ENCODE peak calls at places on chromosome 19, in four cellular contexts. D is T1000; N is WTC11; V is activated CD8-positive, alpha-beta memory T cell treated with anti-CD3 and anti-CD28 coated beads for 48 hours. H is an unnamed sample.

GRCh38 chr19:1223018-1223855 is 14.6 kb downstream of the CBARP start:
- DNase-seq in D (no peak), N (peak; percentile 78), V (no peak), H (peak; percentile 95)

GRCh38 chr19:41225238-41226052 is 6.4 kb downstream of the AXL start:
- DNase-seq in D (peak; percentile 92), N (peak; percentile 63), V (peak; percentile 12), H (peak; percentile 86)

GRCh38 chr19:28488006-28488405 is 724.9 kb downstream of the UQCRFS1 start:
- DNase-seq in D (no peak), N (no peak), V (no peak), H (no peak)

GRCh38 chr19:5828661-5829566 is 10.6 kb downstream of the FUT6 start:
- DNase-seq in D (no peak), N (peak; percentile 67), V (no peak), H (peak; percentile 95)

GRCh38 chr19:41866284-41866683 is 6.2 kb downstream of the RPS19 start:
- DNase-seq in D (no peak), N (no peak), V (no peak), H (peak; percentile 29)

GRCh38 chr19:1854542-1855039 is 6.3 kb upstream of the REXO1 start:
- DNase-seq in D (no peak), N (peak; percentile 46), V (no peak), H (no peak)

GRCh38 chr19:33124207-33125098 is 7.5 kb upstream of the WDR88 start:
- DNase-seq in D (no peak), N (no peak), V (no peak), H (no peak)

GRCh38 chr19:12195501-12195860 is 32.6 kb downstream of the ZNF136 start:
- DNase-seq in D (no peak), N (peak; percentile 25), V (no peak), H (peak; percentile 43)

GRCh38 chr19:38831142-38831605 is 420 bp downstream of the ECH1 start:
- DNase-seq in D (peak; percentile 50), N (peak; percentile 43), V (no peak), H (peak; percentile 65)

GRCh38 chr19:5343848-5344247 is 3.2 kb upstream of the PTPRS start:
- DNase-seq in D (no peak), N (no peak), V (no peak), H (no peak)

GRCh38 chr19:49441210-49441959 is at the start of gene SLC17A7:
- DNase-seq in D (no peak), N (peak; percentile 85), V (no peak), H (peak; percentile 98)

GRCh38 chr19:50817941-50818858 is 5.4 kb downstream of the KLK1 start:
- DNase-seq in D (no peak), N (peak; percentile 97), V (no peak), H (peak; percentile 99)

GRCh38 chr19:5951338-5951861 is 26.5 kb downstream of the RANBP3 start:
- DNase-seq in D (no peak), N (peak; percentile 33), V (no peak), H (peak; percentile 85)

GRCh38 chr19:12788025-12788681 is 3.1 kb upstream of the JUNB start:
- DNase-seq in D (no peak), N (no peak), V (no peak), H (no peak)

GRCh38 chr19:4970558-4971423 is 1.9 kb downstream of the KDM4B start:
- DNase-seq in D (no peak), N (no peak), V (no peak), H (peak; percentile 73)

GRCh38 chr19:29672933-29673336 is 7.7 kb downstream of the PLEKHF1 start:
- DNase-seq in D (no peak), N (no peak), V (no peak), H (no peak)

GRCh38 chr19:49442354-49442753 is 1.0 kb upstream of the SLC17A7 start:
- DNase-seq in D (peak; percentile 22), N (peak; percentile 67), V (no peak), H (peak; percentile 81)

GRCh38 chr19:54172764-54173699 is at the start of gene TMC4:
- DNase-seq in D (no peak), N (peak; percentile 88), V (no peak), H (peak; percentile 95)

GRCh38 chr19:33429891-33430673 is 56.6 kb downstream of the CEBPG start:
- DNase-seq in D (no peak), N (no peak), V (no peak), H (peak; percentile 19)

GRCh38 chr19:42280761-42281174 is 11.7 kb downstream of the CIC start:
- DNase-seq in D (no peak), N (no peak), V (no peak), H (peak; percentile 85)

GRCh38 chr19:8421484-8422461 is 8.7 kb downstream of the MARCHF2 start:
- DNase-seq in D (no peak), N (no peak), V (no peak), H (peak; percentile 34)

GRCh38 chr19:44582581-44583265 is 30.6 kb upstream of the IGSF23 start:
- DNase-seq in D (no peak), N (peak; percentile 86), V (no peak), H (peak; percentile 69)

GRCh38 chr19:47540748-47541147 is 25.9 kb upstream of the NAPA start:
- DNase-seq in D (no peak), N (peak; percentile 36), V (no peak), H (peak; percentile 86)

H was measured in H7.